ENCODE peak calls at places on chromosome 20, in eight cellular contexts. A is upper lobe of left lung, K is body of pancreas, T is transverse colon, F is heart left ventricle, H is IMR-90, Q is ovary, M is uterus. N is an unnamed sample. For H3K36me3, the result is how much of the 10 kb centered on the place peaks cover.

GRCh38 chr20:35788796-35789195 is 17.0 kb downstream of the PHF20 start:
- DNase-seq in K (no peak), A (no peak), T (no peak), M (no peak), F (no peak), Q (no peak), H (no peak), N (no peak)

GRCh38 chr20:39269031-39269461 is 306.9 kb downstream of the DHX35 start:
- DNase-seq in K (peak), M (no peak), T (peak), Q (peak), H (peak), F (peak), A (peak), N (peak)

GRCh38 chr20:37801921-37802320 is 101.0 kb upstream of the VSTM2L start:
- DNase-seq in H (no peak), A (no peak), F (no peak), K (no peak), M (no peak), Q (no peak), T (no peak), N (no peak)

GRCh38 chr20:20638877-20639276 is 73.6 kb downstream of the RALGAPA2 start:
- DNase-seq in Q (no peak), M (no peak), H (no peak), A (no peak), F (no peak), T (no peak), K (no peak), N (no peak)

GRCh38 chr20:9270831-9271230 is 201.9 kb downstream of the PLCB4 start:
- DNase-seq in A (no peak), Q (no peak), K (no peak), T (no peak), M (no peak), H (peak), F (no peak), N (no peak)

GRCh38 chr20:3652646-3653596 is 10.3 kb downstream of the GFRA4 start:
- DNase-seq in T (no peak), A (no peak), H (no peak), M (no peak), Q (no peak), F (no peak), K (no peak), N (no peak)

GRCh38 chr20:39326050-39326449 is 363.9 kb downstream of the DHX35 start:
- DNase-seq in T (no peak), F (no peak), A (no peak), M (no peak), H (no peak), Q (no peak), K (no peak), N (no peak)

GRCh38 chr20:53215166-53215565 is 243.0 kb downstream of the TSHZ2 start:
- DNase-seq in F (no peak), Q (no peak), H (no peak), K (no peak), M (no peak), A (no peak), T (no peak), N (no peak)

GRCh38 chr20:7758436-7758835 is 181.8 kb downstream of the HAO1 start:
- DNase-seq in H (no peak), Q (no peak), M (no peak), F (no peak), T (no peak), A (no peak), K (no peak), N (no peak)

GRCh38 chr20:34971038-34971872 is 15.6 kb downstream of the MYH7B start:
- DNase-seq in Q (no peak), A (no peak), F (no peak), M (no peak), K (no peak), H (no peak), T (no peak), N (no peak)

GRCh38 chr20:46120136-46120535 is 2.0 kb downstream of the CD40 start:
- DNase-seq in A (no peak), T (no peak), Q (no peak), K (no peak), M (no peak), F (no peak), H (no peak), N (peak)

GRCh38 chr20:46119547-46119946 is 1.4 kb downstream of the CD40 start:
- DNase-seq in A (no peak), F (no peak), H (no peak), M (no peak), Q (no peak), T (no peak), K (no peak), N (no peak)

GRCh38 chr20:46118481-46119020 is 437 bp downstream of the CD40 start:
- DNase-seq in H (no peak), K (peak), T (peak), A (peak), F (peak), Q (peak), M (peak), N (no peak)

GRCh38 chr20:46117704-46118467 is at the start of gene CD40:
- DNase-seq in H (peak), T (peak), A (peak), F (peak), Q (peak), K (peak), M (peak), N (peak)

GRCh38 chr20:46119028-46119546 is 973 bp downstream of the CD40 start:
- DNase-seq in K (no peak), T (no peak), Q (no peak), M (no peak), H (no peak), F (no peak), A (peak), N (peak)
- TF ChIP-seq POLR2A in K (no peak), T (no peak), Q (no peak), M (no peak), H (no peak), F (no peak), A (no peak), N (no peak)

GRCh38 chr20:24950836-24951525 is 1.9 kb downstream of the CST7 start:
- DNase-seq in M (no peak), Q (no peak), H (no peak), K (no peak), T (no peak), A (no peak), F (no peak), N (peak)

GRCh38 chr20:24949756-24950127 is 673 bp downstream of the CST7 start:
- DNase-seq in A (no peak), T (no peak), Q (no peak), M (no peak), H (no peak), K (no peak), F (no peak), N (peak)

GRCh38 chr20:24951536-24952047 is 2.5 kb downstream of the CST7 start:
- DNase-seq in Q (no peak), M (no peak), A (no peak), K (no peak), H (no peak), F (no peak), T (no peak), N (peak)

GRCh38 chr20:24948939-24949679 is at the start of gene CST7:
- DNase-seq in A (peak), T (peak), K (no peak), H (no peak), F (peak), Q (no peak), M (no peak), N (peak)

DNA sequence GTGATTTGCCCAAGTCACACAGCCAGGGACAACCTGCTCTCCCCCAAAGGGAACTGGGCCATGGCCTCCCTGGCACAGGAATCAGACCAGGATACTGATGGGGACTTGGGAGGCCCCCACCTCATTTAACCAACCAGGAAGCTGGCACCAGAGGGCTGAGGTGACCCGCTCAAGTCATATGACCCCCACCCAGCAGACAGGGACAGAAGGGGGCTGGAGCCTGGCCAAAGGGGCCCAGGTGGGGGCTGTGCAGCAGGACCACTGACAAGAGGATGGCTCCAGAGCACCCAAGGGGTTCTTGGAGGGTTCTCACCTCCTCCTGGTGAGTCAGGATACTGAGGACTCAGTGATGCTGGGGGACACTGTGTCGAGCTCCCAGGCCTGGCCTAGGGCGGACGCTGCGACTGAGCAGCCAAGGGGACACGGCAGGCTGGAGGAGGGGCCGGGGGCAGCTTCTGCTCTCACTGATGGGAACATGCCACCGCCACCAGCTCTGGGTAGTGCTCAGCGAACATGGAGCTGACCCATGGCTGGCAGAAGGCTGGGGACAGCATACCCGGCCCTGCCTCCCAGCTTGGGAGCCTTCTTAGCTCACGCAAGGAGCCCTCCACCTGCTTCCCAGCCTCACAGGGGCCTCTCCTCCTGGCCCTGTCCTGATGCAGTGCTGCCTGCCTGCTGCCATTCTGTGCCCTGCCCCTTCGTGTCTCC is 1.2 kb downstream of the CST7 start:
- DNase-seq in K (no peak), A (no peak), F (no peak), M (no peak), T (no peak), Q (no peak), H (no peak), N (peak)
- H3K27ac ChIP-seq in K (no peak), A (peak), F (no peak), M (no peak), T (peak), Q (no peak), H (no peak), N (peak)

GRCh38 chr20:50571466-50571865 is 61.3 kb downstream of the PTPN1 start:
- DNase-seq in H (no peak), F (no peak), K (no peak), M (no peak), T (no peak), Q (no peak), A (no peak), N (no peak)
- H3K36me3 ChIP-seq in H (half or more), F (half or more), K (under half), M (under half), T (under half), Q (under half), A (half or more), N (under half)

GRCh38 chr20:62647521-62648317 is 5.4 kb downstream of the SLCO4A1 start:
- DNase-seq in T (no peak), M (peak), Q (peak), A (no peak), H (no peak), K (no peak), F (peak), N (no peak)

GRCh38 chr20:62649140-62649539 is 6.8 kb downstream of the SLCO4A1 start:
- DNase-seq in K (no peak), H (no peak), T (no peak), A (no peak), M (no peak), Q (no peak), F (no peak), N (no peak)

GRCh38 chr20:62646851-62647520 is 4.7 kb downstream of the SLCO4A1 start:
- DNase-seq in Q (no peak), T (peak), K (peak), H (no peak), M (no peak), F (peak), A (no peak), N (peak)

GRCh38 chr20:62650551-62651284 is 8.4 kb downstream of the SLCO4A1 start:
- DNase-seq in K (no peak), F (no peak), H (no peak), T (no peak), M (no peak), Q (no peak), A (no peak), N (no peak)

GRCh38 chr20:62648318-62648995 is 6.2 kb downstream of the SLCO4A1 start:
- DNase-seq in F (no peak), A (no peak), T (no peak), H (no peak), Q (no peak), K (no peak), M (no peak), N (no peak)
- TF ChIP-seq POLR2A in F (no peak), A (no peak), T (no peak), H (no peak), Q (no peak), K (no peak), M (no peak), N (no peak)

DNA sequence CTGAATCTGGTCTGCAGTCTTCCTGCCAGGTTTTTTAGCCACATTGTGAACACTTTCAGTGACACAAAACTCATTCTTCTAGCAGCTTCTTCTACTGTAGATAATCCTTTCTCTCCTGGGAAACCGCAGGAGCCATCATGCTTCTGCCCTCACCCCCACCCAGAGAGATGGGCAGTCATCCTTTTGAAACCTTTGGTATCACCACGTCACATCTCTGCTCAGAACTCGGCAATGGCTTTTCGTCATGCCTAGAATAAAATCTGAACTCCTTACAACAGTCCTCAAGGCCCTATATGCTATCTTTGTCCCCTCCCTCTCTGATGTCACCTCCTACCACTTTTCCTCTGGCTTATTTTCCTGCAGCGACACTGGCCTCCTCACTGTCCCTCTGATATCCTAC is 46.4 kb upstream of the ZNFX1 start:
- DNase-seq in A (no peak), F (no peak), H (no peak), M (no peak), T (no peak), K (no peak), Q (no peak), N (no peak)
- H3K27ac ChIP-seq in A (peak), F (no peak), H (no peak), M (no peak), T (no peak), K (no peak), Q (no peak), N (no peak)

DNA sequence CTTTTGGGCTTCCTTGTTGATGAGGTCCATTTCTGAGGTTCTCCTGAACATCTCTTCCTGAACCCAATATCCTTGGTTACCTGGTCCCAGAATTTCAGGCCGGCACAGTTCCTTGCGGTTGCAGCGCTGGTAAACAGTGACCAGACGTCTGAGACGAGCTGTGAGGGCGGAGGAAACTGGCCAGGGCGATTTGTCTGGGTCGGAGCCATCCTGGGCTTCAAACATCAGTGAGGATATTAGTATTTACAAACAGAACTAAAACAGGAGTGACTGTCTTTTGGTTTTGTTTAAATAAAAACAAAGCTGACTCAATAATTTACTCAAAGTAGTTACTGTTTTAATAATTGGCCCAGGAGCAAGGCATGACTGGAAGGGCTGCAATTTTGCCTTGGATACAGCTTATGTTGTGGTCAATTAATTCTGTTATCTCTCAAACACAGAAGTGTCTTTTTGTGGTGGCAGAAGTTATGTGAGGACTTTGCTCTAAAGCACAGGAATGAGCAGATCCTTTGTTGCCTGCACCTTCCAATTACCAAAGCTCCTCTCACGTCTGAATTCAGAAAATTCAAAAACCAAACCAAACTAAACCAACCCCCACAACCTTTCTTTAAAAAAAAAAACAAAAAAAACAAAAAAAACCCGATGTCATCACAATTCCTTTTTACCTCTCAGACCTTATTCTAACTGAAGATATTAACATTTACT is 58.7 kb upstream of the EMILIN3 start:
- DNase-seq in M (no peak), K (no peak), A (no peak), H (peak), T (no peak), Q (no peak), F (no peak), N (no peak)
- H3K36me3 ChIP-seq in M (under half), K (under half), A (half or more), H (under half), T (under half), Q (under half), F (half or more), N (under half)

GRCh38 chr20:41748051-41748450 is 129.9 kb upstream of the CHD6 start:
- DNase-seq in A (no peak), F (no peak), Q (no peak), T (no peak), K (no peak), M (no peak), H (no peak), N (no peak)
- TF ChIP-seq POLR2A in A (no peak), F (no peak), Q (no peak), T (no peak), K (no peak), M (no peak), H (no peak), N (no peak)

GRCh38 chr20:14816471-14816870 is 479.1 kb upstream of the FLRT3 start:
- DNase-seq in T (no peak), H (no peak), F (no peak), K (no peak), Q (no peak), M (no peak), A (no peak), N (no peak)

GRCh38 chr20:14820771-14821170 is 483.4 kb upstream of the FLRT3 start:
- DNase-seq in K (no peak), Q (no peak), M (no peak), H (no peak), T (no peak), A (no peak), F (no peak), N (no peak)

GRCh38 chr20:14821251-14821650 is 483.8 kb upstream of the FLRT3 start:
- DNase-seq in Q (no peak), H (no peak), T (no peak), A (no peak), M (no peak), K (no peak), F (no peak), N (no peak)

DNA sequence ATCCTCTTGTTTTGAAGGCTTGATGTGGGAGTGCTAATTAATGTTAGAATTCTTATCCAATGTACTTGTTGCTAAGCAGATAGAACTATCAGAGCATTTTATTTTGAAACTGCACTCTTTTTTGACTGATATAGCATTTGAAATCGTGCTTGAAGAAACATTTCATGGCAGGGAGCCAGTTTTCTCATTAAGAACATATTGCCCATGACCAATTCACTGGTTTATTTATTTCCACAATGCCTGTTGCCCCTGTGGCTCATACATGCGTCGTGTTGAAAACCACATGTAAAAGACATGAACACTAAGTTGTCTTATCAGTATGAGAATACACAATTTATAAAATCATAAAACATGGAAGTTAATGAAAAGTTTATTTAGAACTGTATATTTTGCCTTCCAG is 479.7 kb upstream of the FLRT3 start:
- DNase-seq in A (no peak), H (no peak), F (no peak), M (no peak), Q (no peak), K (no peak), T (no peak), N (no peak)
- H3K27ac ChIP-seq in A (no peak), H (no peak), F (no peak), M (no peak), Q (no peak), K (no peak), T (no peak), N (no peak)

DNA sequence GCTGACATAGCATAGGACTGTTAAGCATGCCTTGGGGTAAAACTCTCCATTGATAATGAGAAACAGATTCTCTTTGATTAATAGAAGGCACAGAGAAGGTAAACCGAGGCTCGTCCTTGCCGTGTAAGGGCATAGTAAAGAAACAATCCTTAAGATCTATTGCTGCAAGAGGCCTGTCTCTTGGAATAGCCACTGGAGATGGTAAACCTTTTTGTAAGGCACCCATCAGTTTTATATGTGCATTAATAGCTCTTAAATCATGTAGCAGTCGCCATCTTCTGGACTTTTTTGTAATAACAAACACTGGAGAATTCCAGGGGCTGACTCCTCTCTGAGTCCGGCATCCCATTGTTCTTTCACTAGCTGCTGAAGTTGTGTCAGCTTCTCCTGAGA is 8.4 kb upstream of the ABHD12 start:
- DNase-seq in M (peak), H (peak), F (no peak), A (no peak), K (peak), T (peak), Q (no peak), N (no peak)
- H3K36me3 ChIP-seq in M (under half), H (under half), F (under half), A (under half), K (under half), T (under half), Q (under half), N (under half)

DNA sequence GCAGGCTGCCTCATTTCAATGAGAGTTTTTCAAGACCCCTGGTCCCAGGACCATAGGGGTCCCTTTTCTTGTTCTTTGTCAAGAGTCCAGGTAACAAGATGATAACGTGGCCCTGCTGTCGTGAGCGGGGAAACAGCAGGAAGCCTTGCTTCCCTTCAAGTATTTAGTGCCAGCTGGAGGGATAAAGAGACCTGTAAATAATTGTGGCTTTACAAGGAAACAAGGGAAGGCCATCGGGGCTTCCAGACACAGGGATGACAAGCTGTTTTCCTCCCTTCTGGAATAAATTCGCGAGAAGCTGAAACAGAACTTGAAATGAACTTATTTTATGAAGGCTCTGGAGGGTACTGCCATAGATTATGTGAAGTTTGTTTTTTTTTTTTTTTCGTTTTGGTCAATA is 163.2 kb downstream of the SYNDIG1 start:
- DNase-seq in K (no peak), H (no peak), A (no peak), M (no peak), T (no peak), Q (no peak), F (no peak), N (no peak)
- TF ChIP-seq POLR2A in K (no peak), H (no peak), A (no peak), M (no peak), T (no peak), Q (no peak), F (no peak), N (no peak)

N was measured in Peyer's patch.